ENCODE peak calls at places on chromosome 1, in nine cellular contexts. B is bronchial epithelial cell, G is upper lobe of left lung, F is GM13976, A is hepatocyte, O is fibroblast of lung, T is fibroblast of pulmonary artery, M is H1, L is foreskin fibroblast. P is an unnamed sample.

GRCh38 chr1:234486858-234487830 is 8.2 kb upstream of the TARBP1 start:
- DNase-seq in B (peak), G (no peak), F (peak), A (peak), O (peak), T (peak), M (no peak), L (peak), P (no peak)

GRCh38 chr1:3514404-3514803 is 59.9 kb downstream of the ARHGEF16 start:
- DNase-seq in B (no peak), G (no peak), F (no peak), A (no peak), O (no peak), T (no peak), M (no peak), L (no peak), P (no peak)

GRCh38 chr1:66207484-66207883 is 326.5 kb upstream of the SGIP1 start:
- DNase-seq in B (peak), G (no peak), F (no peak), A (no peak), O (peak), T (peak), M (no peak), L (peak), P (no peak)

GRCh38 chr1:245099401-245099800 is 55.4 kb upstream of the KIF26B start:
- DNase-seq in B (no peak), G (peak), F (no peak), A (no peak), O (no peak), T (no peak), M (no peak), L (no peak), P (no peak)

GRCh38 chr1:21270086-21270689 is 20.1 kb downstream of the ECE1 start:
- DNase-seq in B (peak), G (no peak), F (peak), A (peak), O (peak), T (peak), M (peak), L (peak), P (peak)

GRCh38 chr1:149843302-149844041 is 55.9 kb upstream of the BOLA1 start:
- DNase-seq in B (peak), G (peak), F (no peak), A (peak), O (peak), T (no peak), M (no peak), L (no peak), P (no peak)

GRCh38 chr1:8711161-8711560 is 106.3 kb downstream of the RERE start:
- DNase-seq in B (no peak), G (no peak), F (no peak), A (no peak), O (peak), T (peak), M (no peak), L (no peak), P (no peak)

GRCh38 chr1:75791022-75791421 is 5.0 kb downstream of the RABGGTB start:
- DNase-seq in B (peak), G (no peak), F (no peak), A (no peak), O (peak), T (peak), M (no peak), L (no peak), P (no peak)

GRCh38 chr1:89607888-89608626 is 24.9 kb upstream of the LRRC8C start:
- DNase-seq in B (peak), G (no peak), F (no peak), A (no peak), O (peak), T (peak), M (no peak), L (no peak), P (no peak)

GRCh38 chr1:185733818-185734709 is at the start of gene HMCN1:
- DNase-seq in B (peak), G (peak), F (peak), A (peak), O (peak), T (peak), M (peak), L (peak), P (peak)

GRCh38 chr1:47030170-47030805 is 6.8 kb downstream of the CYP4X1 start:
- DNase-seq in B (peak), G (no peak), F (no peak), A (no peak), O (no peak), T (peak), M (no peak), L (no peak), P (no peak)

GRCh38 chr1:87224209-87224608 is 104.5 kb upstream of the LMO4 start:
- DNase-seq in B (peak), G (no peak), F (no peak), A (no peak), O (peak), T (peak), M (no peak), L (peak), P (no peak)

GRCh38 chr1:109931189-109931672 is 20.6 kb downstream of the CSF1 start:
- DNase-seq in B (no peak), G (peak), F (no peak), A (peak), O (peak), T (peak), M (peak), L (peak), P (no peak)

GRCh38 chr1:208438262-208438661 is 194.1 kb upstream of the PLXNA2 start:
- DNase-seq in B (no peak), G (no peak), F (no peak), A (no peak), O (no peak), T (no peak), M (no peak), L (no peak), P (no peak)

GRCh38 chr1:99171126-99171813 is 93.0 kb upstream of the PLPPR4 start:
- DNase-seq in B (no peak), G (no peak), F (no peak), A (peak), O (no peak), T (no peak), M (no peak), L (no peak), P (no peak)

GRCh38 chr1:54219688-54220003 is 19.7 kb downstream of the MRPL37 start:
- DNase-seq in B (no peak), G (no peak), F (no peak), A (no peak), O (no peak), T (no peak), M (no peak), L (no peak), P (no peak)

GRCh38 chr1:117312453-117313138 is 54.7 kb upstream of the MAN1A2 start:
- DNase-seq in B (peak), G (no peak), F (peak), A (no peak), O (peak), T (peak), M (no peak), L (peak), P (no peak)

GRCh38 chr1:3369437-3370076 is 84.9 kb upstream of the ARHGEF16 start:
- DNase-seq in B (peak), G (no peak), F (no peak), A (peak), O (peak), T (peak), M (no peak), L (peak), P (no peak)

GRCh38 chr1:22447581-22448215 is 4.0 kb upstream of the ZBTB40 start:
- DNase-seq in B (peak), G (no peak), F (no peak), A (no peak), O (peak), T (peak), M (no peak), L (peak), P (no peak)

GRCh38 chr1:212700892-212701819 is 1.5 kb upstream of the BATF3 start:
- DNase-seq in B (no peak), G (peak), F (no peak), A (peak), O (peak), T (peak), M (peak), L (peak), P (peak)

GRCh38 chr1:150066838-150067183 is 765 bp upstream of the VPS45 start:
- DNase-seq in B (no peak), G (peak), F (peak), A (peak), O (no peak), T (no peak), M (peak), L (no peak), P (peak)

GRCh38 chr1:89615676-89616598 is 17.0 kb upstream of the LRRC8C start:
- DNase-seq in B (peak), G (no peak), F (no peak), A (no peak), O (no peak), T (no peak), M (no peak), L (no peak), P (no peak)

GRCh38 chr1:8137406-8138244 is 111.5 kb upstream of the ERRFI1 start:
- DNase-seq in B (peak), G (no peak), F (no peak), A (no peak), O (peak), T (peak), M (no peak), L (peak), P (no peak)

GRCh38 chr1:22665752-22666151 is 12.7 kb downstream of the C1QB start:
- DNase-seq in B (peak), G (no peak), F (no peak), A (peak), O (peak), T (peak), M (peak), L (peak), P (no peak)

GRCh38 chr1:88890790-88891317 is 513 bp downstream of the GTF2B start:
- DNase-seq in B (peak), G (no peak), F (peak), A (peak), O (peak), T (peak), M (no peak), L (no peak), P (no peak)

GRCh38 chr1:28370220-28371010 is 875 bp downstream of the PHACTR4 start:
- DNase-seq in B (peak), G (no peak), F (peak), A (no peak), O (peak), T (peak), M (no peak), L (peak), P (no peak)

GRCh38 chr1:3306583-3307285 is 147.7 kb upstream of the ARHGEF16 start:
- DNase-seq in B (peak), G (no peak), F (no peak), A (no peak), O (peak), T (peak), M (no peak), L (peak), P (no peak)

GRCh38 chr1:53693361-53693760 is 45.6 kb downstream of the GLIS1 start:
- DNase-seq in B (no peak), G (no peak), F (no peak), A (no peak), O (peak), T (no peak), M (no peak), L (peak), P (no peak)

GRCh38 chr1:41174170-41174569 is 67.9 kb downstream of the SCMH1 start:
- DNase-seq in B (peak), G (no peak), F (no peak), A (no peak), O (peak), T (no peak), M (no peak), L (no peak), P (no peak)

GRCh38 chr1:199084293-199084692 is 445.5 kb downstream of the PTPRC start:
- DNase-seq in B (no peak), G (no peak), F (no peak), A (no peak), O (peak), T (peak), M (no peak), L (peak), P (no peak)

GRCh38 chr1:36166136-36166535 is 10.2 kb downstream of the MAP7D1 start:
- DNase-seq in B (no peak), G (no peak), F (no peak), A (no peak), O (no peak), T (no peak), M (no peak), L (no peak), P (no peak)

GRCh38 chr1:20223659-20224058 is 37.3 kb upstream of the PLA2G2C start:
- DNase-seq in B (no peak), G (no peak), F (no peak), A (no peak), O (no peak), T (no peak), M (peak), L (no peak), P (no peak)

GRCh38 chr1:94526581-94526980 is 15.0 kb downstream of the F3 start:
- DNase-seq in B (peak), G (no peak), F (no peak), A (no peak), O (peak), T (no peak), M (no peak), L (no peak), P (no peak)

GRCh38 chr1:94528826-94529225 is 12.7 kb downstream of the F3 start:
- DNase-seq in B (no peak), G (no peak), F (no peak), A (no peak), O (no peak), T (no peak), M (no peak), L (no peak), P (no peak)

GRCh38 chr1:94529416-94529815 is 12.1 kb downstream of the F3 start:
- DNase-seq in B (peak), G (no peak), F (no peak), A (no peak), O (no peak), T (no peak), M (no peak), L (no peak), P (no peak)

GRCh38 chr1:94527447-94528031 is 14.0 kb downstream of the F3 start:
- DNase-seq in B (peak), G (no peak), F (no peak), A (peak), O (peak), T (no peak), M (no peak), L (no peak), P (no peak)

DNA sequence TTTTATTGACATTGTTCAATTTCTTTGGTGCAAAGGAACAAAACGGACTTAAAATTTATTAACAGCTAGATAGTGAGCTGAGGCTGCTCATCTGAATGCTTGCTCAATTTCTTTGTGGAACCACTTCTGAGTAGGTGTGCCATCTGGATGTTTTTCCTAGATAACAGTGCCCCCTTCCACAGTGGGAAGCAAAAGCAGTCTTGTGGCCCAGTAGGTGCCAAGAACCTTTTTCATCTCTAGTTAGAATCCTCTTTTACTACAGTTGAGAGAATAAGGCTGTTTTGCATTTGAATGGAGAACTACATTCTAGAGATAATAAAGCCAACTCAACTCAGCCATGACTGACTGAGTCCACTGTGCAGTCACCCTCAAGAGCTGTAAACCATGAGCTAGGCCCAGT is 13.3 kb downstream of the F3 start:
- DNase-seq in B (peak), G (no peak), F (no peak), A (no peak), O (peak), T (no peak), M (no peak), L (no peak), P (no peak)
- TF ChIP-seq CTCF in B (peak), G (no peak), F (no peak), A (peak), O (no peak), T (no peak), M (no peak), L (no peak), P (no peak)

GRCh38 chr1:153617677-153618076 is 1.6 kb upstream of the S100A14 start:
- DNase-seq in B (no peak), G (no peak), F (peak), A (peak), O (no peak), T (peak), M (peak), L (no peak), P (no peak)
- TF ChIP-seq CTCF in B (no peak), G (no peak), F (peak), A (peak), O (peak), T (peak), M (peak), L (peak), P (no peak)

DNA sequence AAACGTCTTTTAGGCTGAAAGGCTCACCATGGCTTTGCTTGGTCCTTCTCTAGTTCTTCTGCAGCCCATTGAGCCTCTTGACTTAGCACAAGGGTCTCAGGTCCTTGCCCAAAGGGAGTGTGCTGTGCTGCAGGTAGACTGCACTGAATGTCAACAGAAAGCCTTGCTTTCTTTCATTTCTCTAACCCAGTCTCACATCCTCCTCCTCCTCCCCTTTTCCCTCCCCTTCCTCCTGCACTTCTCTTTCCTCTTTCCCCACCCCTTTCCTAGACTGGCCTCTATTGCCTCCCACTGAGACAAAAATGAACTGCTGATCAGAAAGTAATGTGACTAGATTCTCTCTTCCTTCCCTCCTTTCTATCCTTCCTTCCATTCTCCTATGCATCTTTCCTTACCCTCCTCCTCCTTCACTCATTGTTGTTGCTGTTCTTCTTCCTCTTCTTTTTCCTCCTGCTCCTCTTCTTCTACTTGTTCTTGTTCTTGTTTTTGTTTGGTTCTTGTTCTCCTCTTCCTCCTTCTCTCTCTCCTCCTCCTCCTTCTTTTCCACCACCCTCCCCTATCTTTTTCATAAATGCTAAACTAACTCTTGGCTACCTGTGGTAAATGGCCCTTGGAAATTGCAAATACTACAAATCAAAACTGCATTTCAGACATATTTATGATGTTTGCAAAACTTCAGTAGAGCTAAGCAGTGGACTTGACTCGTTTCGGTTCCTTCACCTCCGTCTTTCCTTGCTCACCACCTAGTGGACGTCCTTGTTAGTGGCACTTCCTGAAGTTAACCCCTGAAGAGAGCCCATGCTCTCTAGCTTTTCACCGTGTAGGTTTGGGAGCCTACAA is at the start of gene SELL:
- DNase-seq in B (peak), G (no peak), F (peak), A (peak), O (peak), T (peak), M (peak), L (peak), P (no peak)
- TF ChIP-seq CTCF in B (peak), G (peak), F (peak), A (peak), O (peak), T (peak), M (peak), L (peak), P (peak)

DNA sequence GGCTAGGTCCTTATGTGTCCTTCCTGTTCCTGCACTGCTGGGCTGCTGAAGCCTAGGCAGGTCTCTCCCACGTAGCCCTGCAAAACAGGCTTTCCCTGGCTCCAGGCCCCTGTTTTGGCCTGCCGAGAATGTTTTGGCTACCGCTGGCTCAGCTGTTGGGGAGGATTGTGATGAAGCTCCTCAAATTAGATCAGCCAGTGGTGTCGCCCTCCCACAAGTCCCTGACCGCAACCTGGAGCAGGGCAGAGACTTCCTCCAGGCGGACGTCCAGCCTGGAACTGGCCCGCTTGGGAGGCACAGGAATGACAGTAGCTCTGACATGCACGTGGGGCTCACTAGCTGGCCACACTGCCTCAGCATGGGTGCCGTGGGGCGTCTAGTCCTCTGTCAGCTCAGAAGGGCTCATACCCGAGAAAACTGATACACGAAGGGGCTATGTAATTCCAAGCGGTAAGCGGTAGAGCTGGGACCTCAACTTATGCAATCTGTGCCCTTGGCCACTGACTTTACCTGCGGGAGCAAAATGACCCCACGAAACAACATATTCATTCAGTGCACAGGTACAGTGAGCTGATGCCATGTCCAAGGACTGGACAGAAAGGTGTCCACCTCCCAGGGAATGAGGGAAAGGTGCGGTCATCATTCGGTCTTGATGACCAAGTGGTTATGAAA is 26.6 kb downstream of the DHRS3 start:
- DNase-seq in B (no peak), G (no peak), F (no peak), A (no peak), O (peak), T (peak), M (no peak), L (no peak), P (no peak)
- TF ChIP-seq CTCF in B (no peak), G (no peak), F (no peak), A (no peak), O (no peak), T (no peak), M (no peak), L (no peak), P (no peak)